ENCODE peak calls at places on chromosomes 13 and 19, in nine cellular contexts. S, C, K, A, O, X, Z, B and R are unnamed samples.

GRCh38 chr13:24233351-24233901 is 72.9 kb downstream of the SPATA13 start:
- DNase-seq in S (peak), C (peak), K (no peak), A (no peak), O (no peak), X (no peak), Z (no peak), B (no peak), R (no peak)

GRCh38 chr13:25137624-25137892 is 34.5 kb downstream of the AMER2 start:
- DNase-seq in S (no peak), C (no peak), K (no peak), A (no peak), O (no peak), X (no peak), Z (no peak), B (no peak), R (no peak)

GRCh38 chr19:5452594-5453565 is 2.3 kb upstream of the ZNRF4 start:
- DNase-seq in S (no peak), C (peak), K (no peak), A (peak), O (no peak), X (no peak), Z (no peak), B (no peak), R (peak)

GRCh38 chr13:21015284-21015683 is 46.1 kb downstream of the LATS2 start:
- DNase-seq in S (peak), C (peak), K (no peak), A (no peak), O (no peak), X (no peak), Z (no peak), B (no peak), R (no peak)

GRCh38 chr19:35569281-35569781 is 5.9 kb upstream of the ATP4A start:
- DNase-seq in S (no peak), C (no peak), K (no peak), A (peak), O (no peak), X (no peak), Z (no peak), B (no peak), R (no peak)

GRCh38 chr19:18478545-18479311 is 40.8 kb upstream of the ISYNA1 start:
- DNase-seq in S (peak), C (peak), K (peak), A (no peak), O (no peak), X (peak), Z (peak), B (peak), R (peak)

GRCh38 chr13:57631607-57632275 is at the start of gene PCDH17:
- DNase-seq in S (peak), C (no peak), K (no peak), A (peak), O (no peak), X (no peak), Z (no peak), B (no peak), R (peak)

GRCh38 chr19:30168760-30169159 is 203.4 kb upstream of the ZNF536 start:
- DNase-seq in S (no peak), C (no peak), K (no peak), A (peak), O (no peak), X (no peak), Z (no peak), B (no peak), R (no peak)

GRCh38 chr19:14106840-14107239 is 10.7 kb downstream of the PRKACA start:
- DNase-seq in S (no peak), C (no peak), K (no peak), A (peak), O (no peak), X (no peak), Z (no peak), B (no peak), R (no peak)

GRCh38 chr13:79936368-79937136 is 404.4 kb downstream of the SPRY2 start:
- DNase-seq in S (peak), C (peak), K (peak), A (no peak), O (no peak), X (no peak), Z (peak), B (no peak), R (no peak)

GRCh38 chr13:32902898-32903297 is 113.3 kb upstream of the KL start:
- DNase-seq in S (peak), C (peak), K (peak), A (peak), O (no peak), X (no peak), Z (no peak), B (no peak), R (peak)

GRCh38 chr19:21434516-21434915 is 37.6 kb downstream of the ZNF493 start:
- DNase-seq in S (no peak), C (no peak), K (no peak), A (no peak), O (no peak), X (no peak), Z (no peak), B (no peak), R (no peak)

GRCh38 chr19:58279925-58280316 is 1.2 kb downstream of the ZNF8 start:
- DNase-seq in S (no peak), C (no peak), K (no peak), A (no peak), O (no peak), X (no peak), Z (no peak), B (no peak), R (no peak)

GRCh38 chr13:73657821-73658540 is 476.2 kb downstream of the KLF12 start:
- DNase-seq in S (peak), C (no peak), K (peak), A (no peak), O (no peak), X (no peak), Z (no peak), B (no peak), R (no peak)

GRCh38 chr13:102580552-102581169 is 16.1 kb upstream of the TPP2 start:
- DNase-seq in S (peak), C (peak), K (peak), A (peak), O (peak), X (no peak), Z (peak), B (no peak), R (no peak)

GRCh38 chr13:40189885-40190655 is 476.4 kb downstream of the FOXO1 start:
- DNase-seq in S (no peak), C (no peak), K (no peak), A (peak), O (no peak), X (no peak), Z (no peak), B (no peak), R (peak)

GRCh38 chr19:15210323-15210774 is 9.6 kb upstream of the NOTCH3 start:
- DNase-seq in S (no peak), C (peak), K (peak), A (no peak), O (no peak), X (no peak), Z (peak), B (no peak), R (no peak)

GRCh38 chr13:42653694-42654093 is 79.7 kb downstream of the TNFSF11 start:
- DNase-seq in S (no peak), C (no peak), K (no peak), A (no peak), O (no peak), X (no peak), Z (no peak), B (no peak), R (no peak)

GRCh38 chr13:38002596-38002995 is 133.0 kb upstream of the TRPC4 start:
- DNase-seq in S (no peak), C (no peak), K (no peak), A (no peak), O (no peak), X (no peak), Z (no peak), B (no peak), R (no peak)

GRCh38 chr19:33754361-33754760 is 42.3 kb upstream of the KCTD15 start:
- DNase-seq in S (no peak), C (no peak), K (no peak), A (no peak), O (no peak), X (no peak), Z (no peak), B (no peak), R (no peak)

GRCh38 chr13:50845211-50845610 is 1.7 kb upstream of the DLEU7 start:
- DNase-seq in S (peak), C (peak), K (no peak), A (no peak), O (no peak), X (no peak), Z (peak), B (no peak), R (no peak)

GRCh38 chr13:73984949-73985691 is 149.1 kb downstream of the KLF12 start:
- DNase-seq in S (no peak), C (no peak), K (no peak), A (no peak), O (no peak), X (peak), Z (no peak), B (peak), R (no peak)

GRCh38 chr13:104608280-104608679 is 1542.1 kb upstream of the SLC10A2 start:
- DNase-seq in S (no peak), C (no peak), K (no peak), A (no peak), O (no peak), X (no peak), Z (no peak), B (no peak), R (no peak)

GRCh38 chr19:4217429-4218264 is 11.7 kb upstream of the EBI3 start:
- DNase-seq in S (no peak), C (no peak), K (no peak), A (peak), O (no peak), X (no peak), Z (no peak), B (no peak), R (no peak)

GRCh38 chr13:40986328-40986856 is 32.7 kb downstream of the ELF1 start:
- DNase-seq in S (peak), C (no peak), K (no peak), A (no peak), O (no peak), X (no peak), Z (no peak), B (no peak), R (no peak)

GRCh38 chr19:53906211-53907192 is 2.6 kb upstream of the CACNG7 start:
- DNase-seq in S (no peak), C (no peak), K (peak), A (peak), O (peak), X (peak), Z (no peak), B (peak), R (peak)

GRCh38 chr19:29687244-29687896 is 22.1 kb downstream of the PLEKHF1 start:
- DNase-seq in S (peak), C (peak), K (peak), A (no peak), O (no peak), X (no peak), Z (peak), B (no peak), R (no peak)

GRCh38 chr19:38648789-38649304 is 1.4 kb downstream of the ACTN4 start:
- DNase-seq in S (no peak), C (no peak), K (no peak), A (peak), O (no peak), X (no peak), Z (peak), B (no peak), R (no peak)

GRCh38 chr13:98267080-98267912 is 90.2 kb upstream of the RNF113B start:
- DNase-seq in S (peak), C (no peak), K (peak), A (no peak), O (no peak), X (no peak), Z (no peak), B (no peak), R (peak)

GRCh38 chr13:83943530-83944279 is 61.4 kb upstream of the SLITRK1 start:
- DNase-seq in S (no peak), C (peak), K (no peak), A (no peak), O (no peak), X (no peak), Z (peak), B (no peak), R (no peak)